ENCODE peak calls at places on chromosomes 16 and 17, in eight cellular contexts. One of them, this sample, is unnamed.

GRCh38 chr16:30049871-30050270 is 15.7 kb upstream of the ALDOA start:
- DNase-seq in HFFc6: no peak
- DNase-seq in brain microvascular endothelial cell: no peak
- DNase-seq in CD4-positive, alpha-beta T cell: no peak
- DNase-seq in AG10803: no peak
- DNase-seq in psoas muscle: no peak
- DNase-seq in cardiac muscle cell: no peak
- DNase-seq in foreskin fibroblast: no peak
- DNase-seq in this sample: no peak

GRCh38 chr17:48100591-48101011 is 677 bp downstream of the CBX1 start:
- DNase-seq in HFFc6: peak; percentile 35
- DNase-seq in brain microvascular endothelial cell: peak; percentile 44
- DNase-seq in CD4-positive, alpha-beta T cell: no peak
- DNase-seq in AG10803: peak; percentile 47
- DNase-seq in psoas muscle: no peak
- DNase-seq in cardiac muscle cell: peak; percentile 83
- DNase-seq in foreskin fibroblast: peak; percentile 46
- DNase-seq in this sample: no peak

GRCh38 chr17:6558932-6559752 is 2.8 kb upstream of the PITPNM3 start:
- DNase-seq in HFFc6: no peak
- DNase-seq in brain microvascular endothelial cell: no peak
- DNase-seq in CD4-positive, alpha-beta T cell: no peak
- DNase-seq in AG10803: no peak
- DNase-seq in psoas muscle: no peak
- DNase-seq in cardiac muscle cell: no peak
- DNase-seq in foreskin fibroblast: no peak
- DNase-seq in this sample: no peak

GRCh38 chr17:79608729-79609039 is 2.2 kb downstream of the RBFOX3 start:
- DNase-seq in HFFc6: no peak
- DNase-seq in brain microvascular endothelial cell: no peak
- DNase-seq in CD4-positive, alpha-beta T cell: no peak
- DNase-seq in AG10803: no peak
- DNase-seq in psoas muscle: no peak
- DNase-seq in cardiac muscle cell: no peak
- DNase-seq in foreskin fibroblast: no peak
- DNase-seq in this sample: no peak

GRCh38 chr17:81966343-81967243 is 5.6 kb upstream of the NOTUM start:
- DNase-seq in HFFc6: no peak
- DNase-seq in brain microvascular endothelial cell: no peak
- DNase-seq in CD4-positive, alpha-beta T cell: no peak
- DNase-seq in AG10803: peak; percentile 66
- DNase-seq in psoas muscle: peak; percentile 77
- DNase-seq in cardiac muscle cell: peak; percentile 41
- DNase-seq in foreskin fibroblast: peak; percentile 73
- DNase-seq in this sample: no peak

GRCh38 chr17:75472119-75472518 is 15.7 kb downstream of the TMEM94 start:
- DNase-seq in HFFc6: no peak
- DNase-seq in brain microvascular endothelial cell: no peak
- DNase-seq in CD4-positive, alpha-beta T cell: no peak
- DNase-seq in AG10803: no peak
- DNase-seq in psoas muscle: no peak
- DNase-seq in cardiac muscle cell: no peak
- DNase-seq in foreskin fibroblast: no peak
- DNase-seq in this sample: no peak

GRCh38 chr16:3101018-3101840 is 2.1 kb upstream of the ZSCAN10 start:
- DNase-seq in HFFc6: peak; percentile 9
- DNase-seq in brain microvascular endothelial cell: no peak
- DNase-seq in CD4-positive, alpha-beta T cell: no peak
- DNase-seq in AG10803: peak; percentile 23
- DNase-seq in psoas muscle: peak; percentile 30
- DNase-seq in cardiac muscle cell: peak; percentile 71
- DNase-seq in foreskin fibroblast: no peak
- DNase-seq in this sample: no peak

GRCh38 chr16:57698812-57699405 is 4.3 kb downstream of the DRC7 start:
- DNase-seq in HFFc6: no peak
- DNase-seq in brain microvascular endothelial cell: no peak
- DNase-seq in CD4-positive, alpha-beta T cell: no peak
- DNase-seq in AG10803: no peak
- DNase-seq in psoas muscle: no peak
- DNase-seq in cardiac muscle cell: no peak
- DNase-seq in foreskin fibroblast: no peak
- DNase-seq in this sample: no peak

GRCh38 chr17:76793775-76794174 is 55.9 kb downstream of the MFSD11 start:
- DNase-seq in HFFc6: peak; percentile 23
- DNase-seq in brain microvascular endothelial cell: peak; percentile 23
- DNase-seq in CD4-positive, alpha-beta T cell: no peak
- DNase-seq in AG10803: peak; percentile 23
- DNase-seq in psoas muscle: no peak
- DNase-seq in cardiac muscle cell: no peak
- DNase-seq in foreskin fibroblast: no peak
- DNase-seq in this sample: no peak

GRCh38 chr17:48478224-48479013 is 48.4 kb upstream of the SKAP1 start:
- DNase-seq in HFFc6: no peak
- DNase-seq in brain microvascular endothelial cell: no peak
- DNase-seq in CD4-positive, alpha-beta T cell: no peak
- DNase-seq in AG10803: peak; percentile 21
- DNase-seq in psoas muscle: no peak
- DNase-seq in cardiac muscle cell: no peak
- DNase-seq in foreskin fibroblast: no peak
- DNase-seq in this sample: no peak

GRCh38 chr17:9226794-9227135 is 205.5 kb downstream of the NTN1 start:
- DNase-seq in HFFc6: no peak
- DNase-seq in brain microvascular endothelial cell: no peak
- DNase-seq in CD4-positive, alpha-beta T cell: peak; percentile 19
- DNase-seq in AG10803: no peak
- DNase-seq in psoas muscle: peak; percentile 46
- DNase-seq in cardiac muscle cell: no peak
- DNase-seq in foreskin fibroblast: no peak
- DNase-seq in this sample: no peak

GRCh38 chr16:57770361-57770760 is 31.9 kb downstream of the KIFC3 start:
- DNase-seq in HFFc6: no peak
- DNase-seq in brain microvascular endothelial cell: no peak
- DNase-seq in CD4-positive, alpha-beta T cell: no peak
- DNase-seq in AG10803: no peak
- DNase-seq in psoas muscle: no peak
- DNase-seq in cardiac muscle cell: no peak
- DNase-seq in foreskin fibroblast: no peak
- DNase-seq in this sample: no peak

GRCh38 chr16:86863609-86864008 is 285.3 kb downstream of the FOXL1 start:
- DNase-seq in HFFc6: no peak
- DNase-seq in brain microvascular endothelial cell: no peak
- DNase-seq in CD4-positive, alpha-beta T cell: no peak
- DNase-seq in AG10803: no peak
- DNase-seq in psoas muscle: no peak
- DNase-seq in cardiac muscle cell: no peak
- DNase-seq in foreskin fibroblast: no peak
- DNase-seq in this sample: no peak

GRCh38 chr17:64020068-64020766 is at the start of gene ICAM2:
- DNase-seq in HFFc6: no peak
- DNase-seq in brain microvascular endothelial cell: no peak
- DNase-seq in CD4-positive, alpha-beta T cell: peak; percentile 84
- DNase-seq in AG10803: no peak
- DNase-seq in psoas muscle: peak; percentile 78
- DNase-seq in cardiac muscle cell: no peak
- DNase-seq in foreskin fibroblast: no peak
- DNase-seq in this sample: no peak

GRCh38 chr17:75075597-75076253 is 12.0 kb upstream of the SLC16A5 start:
- DNase-seq in HFFc6: no peak
- DNase-seq in brain microvascular endothelial cell: no peak
- DNase-seq in CD4-positive, alpha-beta T cell: no peak
- DNase-seq in AG10803: no peak
- DNase-seq in psoas muscle: no peak
- DNase-seq in cardiac muscle cell: no peak
- DNase-seq in foreskin fibroblast: no peak
- DNase-seq in this sample: no peak

GRCh38 chr17:73208139-73208827 is 15.4 kb downstream of the COG1 start:
- DNase-seq in HFFc6: no peak
- DNase-seq in brain microvascular endothelial cell: no peak
- DNase-seq in CD4-positive, alpha-beta T cell: no peak
- DNase-seq in AG10803: no peak
- DNase-seq in psoas muscle: no peak
- DNase-seq in cardiac muscle cell: no peak
- DNase-seq in foreskin fibroblast: no peak
- DNase-seq in this sample: no peak

GRCh38 chr16:7405166-7405565 is 72.5 kb downstream of the RBFOX1 start:
- DNase-seq in HFFc6: no peak
- DNase-seq in brain microvascular endothelial cell: no peak
- DNase-seq in CD4-positive, alpha-beta T cell: no peak
- DNase-seq in AG10803: peak; percentile 4
- DNase-seq in psoas muscle: peak; percentile 79
- DNase-seq in cardiac muscle cell: peak; percentile 60
- DNase-seq in foreskin fibroblast: no peak
- DNase-seq in this sample: no peak
- TF ChIP-seq CTCF in HFFc6: no peak
- TF ChIP-seq CTCF in brain microvascular endothelial cell: no peak
- TF ChIP-seq CTCF in CD4-positive, alpha-beta T cell: no peak
- TF ChIP-seq CTCF in AG10803: peak; percentile 32
- TF ChIP-seq CTCF in psoas muscle: peak; percentile 51
- TF ChIP-seq CTCF in cardiac muscle cell: no peak
- TF ChIP-seq CTCF in foreskin fibroblast: no peak
- TF ChIP-seq CTCF in this sample: no peak

GRCh38 chr17:31391496-31391949 is at the start of gene RAB11FIP4:
- DNase-seq in HFFc6: no peak
- DNase-seq in brain microvascular endothelial cell: no peak
- DNase-seq in CD4-positive, alpha-beta T cell: no peak
- DNase-seq in AG10803: no peak
- DNase-seq in psoas muscle: no peak
- DNase-seq in cardiac muscle cell: peak; percentile 62
- DNase-seq in foreskin fibroblast: no peak
- DNase-seq in this sample: no peak

GRCh38 chr17:31393749-31394146 is 2.3 kb downstream of the RAB11FIP4 start:
- DNase-seq in HFFc6: no peak
- DNase-seq in brain microvascular endothelial cell: no peak
- DNase-seq in CD4-positive, alpha-beta T cell: no peak
- DNase-seq in AG10803: no peak
- DNase-seq in psoas muscle: no peak
- DNase-seq in cardiac muscle cell: no peak
- DNase-seq in foreskin fibroblast: no peak
- DNase-seq in this sample: no peak

GRCh38 chr17:31392856-31393748 is 1.6 kb downstream of the RAB11FIP4 start:
- DNase-seq in HFFc6: no peak
- DNase-seq in brain microvascular endothelial cell: no peak
- DNase-seq in CD4-positive, alpha-beta T cell: no peak
- DNase-seq in AG10803: no peak
- DNase-seq in psoas muscle: no peak
- DNase-seq in cardiac muscle cell: no peak
- DNase-seq in foreskin fibroblast: no peak
- DNase-seq in this sample: no peak

GRCh38 chr17:31390748-31391495 is 553 bp upstream of the RAB11FIP4 start:
- DNase-seq in HFFc6: no peak
- DNase-seq in brain microvascular endothelial cell: no peak
- DNase-seq in CD4-positive, alpha-beta T cell: no peak
- DNase-seq in AG10803: no peak
- DNase-seq in psoas muscle: no peak
- DNase-seq in cardiac muscle cell: no peak
- DNase-seq in foreskin fibroblast: no peak
- DNase-seq in this sample: no peak

DNA sequence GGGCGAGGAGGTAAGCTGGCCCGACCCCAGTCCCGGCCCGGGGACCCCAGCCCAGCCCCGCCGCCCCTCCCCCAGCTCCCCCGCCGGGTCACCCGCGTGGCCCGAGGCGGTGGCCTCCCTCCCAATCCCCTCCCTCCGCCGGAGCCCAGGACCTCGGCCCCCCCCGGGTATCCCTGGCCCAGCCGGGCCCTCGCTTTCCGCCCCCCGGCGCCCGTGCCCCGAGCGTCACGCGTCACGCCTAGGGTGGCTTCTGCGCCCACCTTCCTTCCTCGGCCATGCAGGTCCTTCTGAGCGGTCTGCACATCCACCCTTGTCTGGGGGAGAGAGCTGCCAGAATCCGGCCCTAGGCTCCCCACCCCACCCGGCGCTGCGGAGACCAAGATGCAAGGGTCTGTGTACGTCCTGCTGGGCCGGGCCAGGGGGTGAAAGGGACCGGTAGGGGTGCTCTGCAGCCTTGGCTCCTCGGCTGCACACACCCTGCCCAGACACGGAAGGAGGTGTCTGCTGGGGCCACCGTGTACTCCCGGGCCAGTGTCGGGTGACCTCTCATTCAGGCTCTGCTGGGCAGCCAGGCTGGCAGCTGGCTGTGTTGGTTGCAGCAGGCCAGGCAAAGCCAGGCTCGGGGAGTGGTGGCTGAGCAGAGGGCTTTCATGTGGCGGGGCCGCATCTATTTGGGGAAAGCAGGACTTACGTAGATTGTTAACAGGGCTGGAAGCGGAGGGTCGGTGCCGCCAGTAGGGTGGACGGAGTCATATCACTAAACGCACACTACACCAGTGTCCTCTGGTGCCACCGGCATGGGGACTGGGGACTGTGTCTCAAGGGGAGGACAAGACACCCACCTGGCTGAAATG is 754 bp downstream of the RAB11FIP4 start:
- DNase-seq in HFFc6: no peak
- DNase-seq in brain microvascular endothelial cell: no peak
- DNase-seq in CD4-positive, alpha-beta T cell: no peak
- DNase-seq in AG10803: no peak
- DNase-seq in psoas muscle: no peak
- DNase-seq in cardiac muscle cell: no peak
- DNase-seq in foreskin fibroblast: no peak
- DNase-seq in this sample: no peak
- TF ChIP-seq CTCF in HFFc6: no peak
- TF ChIP-seq CTCF in brain microvascular endothelial cell: no peak
- TF ChIP-seq CTCF in CD4-positive, alpha-beta T cell: no peak
- TF ChIP-seq CTCF in AG10803: no peak
- TF ChIP-seq CTCF in psoas muscle: no peak
- TF ChIP-seq CTCF in cardiac muscle cell: no peak
- TF ChIP-seq CTCF in foreskin fibroblast: no peak
- TF ChIP-seq CTCF in this sample: no peak

DNA sequence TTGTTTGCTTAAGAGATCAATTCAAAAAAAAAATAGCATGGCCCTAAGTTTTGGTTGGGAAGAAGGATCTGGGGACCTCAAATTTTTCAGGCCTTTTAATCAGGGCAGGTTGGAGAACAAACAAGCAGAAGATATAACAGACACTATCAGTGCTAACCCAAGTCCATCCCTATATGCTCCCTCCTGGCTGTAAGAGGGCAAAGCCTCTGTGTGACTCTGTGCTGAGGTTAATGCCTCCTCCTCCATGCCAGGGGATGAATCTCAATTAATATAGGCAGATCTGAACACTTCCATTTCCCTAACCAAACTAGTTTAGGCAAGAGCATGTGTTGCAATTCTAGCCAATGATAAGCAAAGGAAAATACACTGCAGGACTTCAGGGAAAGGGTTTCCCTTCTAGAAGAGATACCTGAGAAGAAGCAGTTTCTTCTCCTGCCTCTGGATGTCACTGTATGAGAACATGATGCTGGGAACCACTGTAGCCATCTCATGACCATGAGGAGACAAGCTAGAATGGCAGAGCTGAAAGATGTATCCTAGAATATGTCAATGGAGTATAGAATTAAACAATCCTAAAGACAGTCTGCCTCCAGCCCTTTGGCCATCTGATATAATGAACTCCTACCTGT is 76.0 kb downstream of the CHD9NB start:
- DNase-seq in HFFc6: peak; percentile 28
- DNase-seq in brain microvascular endothelial cell: peak; percentile 5
- DNase-seq in CD4-positive, alpha-beta T cell: no peak
- DNase-seq in AG10803: peak; percentile 31
- DNase-seq in psoas muscle: no peak
- DNase-seq in cardiac muscle cell: peak; percentile 3
- DNase-seq in foreskin fibroblast: peak; percentile 0
- DNase-seq in this sample: no peak
- TF ChIP-seq CTCF in HFFc6: peak; percentile 40
- TF ChIP-seq CTCF in brain microvascular endothelial cell: no peak
- TF ChIP-seq CTCF in CD4-positive, alpha-beta T cell: no peak
- TF ChIP-seq CTCF in AG10803: peak; percentile 54
- TF ChIP-seq CTCF in psoas muscle: peak; percentile 39
- TF ChIP-seq CTCF in cardiac muscle cell: peak; percentile 42
- TF ChIP-seq CTCF in foreskin fibroblast: peak; percentile 25
- TF ChIP-seq CTCF in this sample: peak; percentile 35

GRCh38 chr16:12392585-12393089 is 411.1 kb downstream of the CPPED1 start:
- DNase-seq in HFFc6: peak; percentile 4
- DNase-seq in brain microvascular endothelial cell: no peak
- DNase-seq in CD4-positive, alpha-beta T cell: no peak
- DNase-seq in AG10803: peak; percentile 59
- DNase-seq in psoas muscle: no peak
- DNase-seq in cardiac muscle cell: no peak
- DNase-seq in foreskin fibroblast: no peak
- DNase-seq in this sample: no peak
- TF ChIP-seq CTCF in HFFc6: peak; percentile 61
- TF ChIP-seq CTCF in brain microvascular endothelial cell: no peak
- TF ChIP-seq CTCF in CD4-positive, alpha-beta T cell: no peak
- TF ChIP-seq CTCF in AG10803: peak; percentile 54
- TF ChIP-seq CTCF in psoas muscle: no peak
- TF ChIP-seq CTCF in cardiac muscle cell: no peak
- TF ChIP-seq CTCF in foreskin fibroblast: peak; percentile 42
- TF ChIP-seq CTCF in this sample: peak; percentile 26